ENCODE peak calls at places on chromosomes 5 and 9, in five cellular contexts. One of them, this sample, is unnamed.

GRCh38 chr5:5558102-5558501 is 135.6 kb downstream of the ICE1 start:
- DNase-seq in WTC11: no peak
- DNase-seq in spleen: no peak
- DNase-seq in epithelial cell of esophagus: no peak
- DNase-seq in omental fat pad: no peak
- DNase-seq in this sample: no peak

GRCh38 chr9:98092633-98092971 is 26.4 kb downstream of the TRIM14 start:
- DNase-seq in WTC11: no peak
- DNase-seq in epithelial cell of esophagus: peak; percentile 9
- DNase-seq in spleen: no peak
- DNase-seq in omental fat pad: no peak
- DNase-seq in this sample: no peak

GRCh38 chr5:43044181-43044914 is 4.2 kb upstream of the ANXA2R start:
- DNase-seq in omental fat pad: no peak
- DNase-seq in spleen: peak; percentile 74
- DNase-seq in WTC11: peak; percentile 52
- DNase-seq in epithelial cell of esophagus: no peak
- DNase-seq in this sample: no peak

GRCh38 chr5:133285583-133286021 is 233.8 kb downstream of the HSPA4 start:
- DNase-seq in WTC11: no peak
- DNase-seq in epithelial cell of esophagus: peak; percentile 92
- DNase-seq in omental fat pad: no peak
- DNase-seq in spleen: no peak
- DNase-seq in this sample: no peak

GRCh38 chr5:132243366-132243977 is 14.0 kb upstream of the PDLIM4 start:
- DNase-seq in epithelial cell of esophagus: peak; percentile 42
- DNase-seq in WTC11: no peak
- DNase-seq in spleen: peak; percentile 30
- DNase-seq in omental fat pad: no peak
- DNase-seq in this sample: no peak

GRCh38 chr5:178432421-178433272 is 157.5 kb downstream of the COL23A1 start:
- DNase-seq in spleen: peak; percentile 47
- DNase-seq in WTC11: no peak
- DNase-seq in epithelial cell of esophagus: no peak
- DNase-seq in omental fat pad: no peak
- DNase-seq in this sample: no peak

GRCh38 chr5:103601314-103601713 is 38.7 kb upstream of the NUDT12 start:
- DNase-seq in omental fat pad: no peak
- DNase-seq in WTC11: no peak
- DNase-seq in spleen: no peak
- DNase-seq in epithelial cell of esophagus: no peak
- DNase-seq in this sample: no peak

GRCh38 chr5:12392246-12392645 is 488.0 kb upstream of the CTNND2 start:
- DNase-seq in spleen: no peak
- DNase-seq in WTC11: no peak
- DNase-seq in epithelial cell of esophagus: no peak
- DNase-seq in omental fat pad: no peak
- DNase-seq in this sample: no peak

GRCh38 chr5:72388652-72389051 is 68.5 kb downstream of the PTCD2 start:
- DNase-seq in spleen: no peak
- DNase-seq in omental fat pad: no peak
- DNase-seq in epithelial cell of esophagus: no peak
- DNase-seq in WTC11: no peak
- DNase-seq in this sample: no peak

GRCh38 chr5:58854396-58854795 is 271.5 kb downstream of the RAB3C start:
- DNase-seq in omental fat pad: no peak
- DNase-seq in epithelial cell of esophagus: no peak
- DNase-seq in spleen: no peak
- DNase-seq in WTC11: no peak
- DNase-seq in this sample: no peak

GRCh38 chr5:141973871-141974595 is 5.1 kb downstream of the RNF14 start:
- DNase-seq in epithelial cell of esophagus: peak; percentile 37
- DNase-seq in WTC11: no peak
- DNase-seq in omental fat pad: no peak
- DNase-seq in spleen: no peak
- DNase-seq in this sample: no peak

GRCh38 chr9:14198544-14199510 is 115.1 kb downstream of the NFIB start:
- DNase-seq in WTC11: no peak
- DNase-seq in omental fat pad: no peak
- DNase-seq in epithelial cell of esophagus: peak; percentile 70
- DNase-seq in spleen: peak; percentile 77
- DNase-seq in this sample: no peak

GRCh38 chr5:57841671-57842375 is 359.2 kb upstream of the ACTBL2 start:
- DNase-seq in omental fat pad: no peak
- DNase-seq in epithelial cell of esophagus: peak; percentile 100
- DNase-seq in WTC11: peak; percentile 16
- DNase-seq in spleen: no peak
- DNase-seq in this sample: no peak

GRCh38 chr5:164204338-164204946 is 699.0 kb downstream of the MAT2B start:
- DNase-seq in WTC11: no peak
- DNase-seq in spleen: no peak
- DNase-seq in omental fat pad: no peak
- DNase-seq in epithelial cell of esophagus: peak; percentile 79
- DNase-seq in this sample: no peak

GRCh38 chr5:107712359-107712870 is 41.7 kb upstream of the EFNA5 start:
- DNase-seq in epithelial cell of esophagus: no peak
- DNase-seq in spleen: no peak
- DNase-seq in WTC11: no peak
- DNase-seq in omental fat pad: no peak
- DNase-seq in this sample: no peak

GRCh38 chr5:103973669-103974068 is 411.1 kb upstream of the NUDT12 start:
- DNase-seq in WTC11: peak; percentile 20
- DNase-seq in spleen: no peak
- DNase-seq in epithelial cell of esophagus: peak; percentile 1
- DNase-seq in omental fat pad: no peak
- DNase-seq in this sample: no peak

GRCh38 chr5:35881758-35882157 is 25.1 kb downstream of the IL7R start:
- DNase-seq in spleen: no peak
- DNase-seq in WTC11: no peak
- DNase-seq in epithelial cell of esophagus: no peak
- DNase-seq in omental fat pad: no peak
- DNase-seq in this sample: no peak

GRCh38 chr5:175694371-175695160 is 36.7 kb downstream of the HRH2 start:
- DNase-seq in omental fat pad: peak; percentile 19
- DNase-seq in epithelial cell of esophagus: no peak
- DNase-seq in spleen: peak; percentile 74
- DNase-seq in WTC11: no peak
- DNase-seq in this sample: no peak

GRCh38 chr9:120689860-120690259 is 24.4 kb downstream of the MEGF9 start:
- DNase-seq in WTC11: no peak
- DNase-seq in spleen: no peak
- DNase-seq in epithelial cell of esophagus: no peak
- DNase-seq in omental fat pad: no peak
- DNase-seq in this sample: no peak

GRCh38 chr5:98320317-98320716 is 453.1 kb upstream of the RGMB start:
- DNase-seq in epithelial cell of esophagus: no peak
- DNase-seq in omental fat pad: no peak
- DNase-seq in spleen: no peak
- DNase-seq in WTC11: no peak
- DNase-seq in this sample: no peak

GRCh38 chr5:105213078-105213477 is 1650.5 kb upstream of the NUDT12 start:
- DNase-seq in spleen: no peak
- DNase-seq in omental fat pad: no peak
- DNase-seq in epithelial cell of esophagus: no peak
- DNase-seq in WTC11: no peak
- DNase-seq in this sample: no peak

GRCh38 chr5:81006231-81006630 is 46.1 kb downstream of the RASGRF2 start:
- DNase-seq in spleen: no peak
- DNase-seq in omental fat pad: no peak
- DNase-seq in epithelial cell of esophagus: no peak
- DNase-seq in WTC11: no peak
- DNase-seq in this sample: no peak

GRCh38 chr5:149550608-149551226 is 522 bp downstream of the CSNK1A1 start:
- DNase-seq in WTC11: no peak
- DNase-seq in omental fat pad: no peak
- DNase-seq in spleen: no peak
- DNase-seq in epithelial cell of esophagus: no peak
- DNase-seq in this sample: no peak

GRCh38 chr9:72306771-72307170 is 58.2 kb downstream of the ZFAND5 start:
- DNase-seq in WTC11: no peak
- DNase-seq in spleen: no peak
- DNase-seq in omental fat pad: no peak
- DNase-seq in epithelial cell of esophagus: no peak
- DNase-seq in this sample: no peak

GRCh38 chr5:139765409-139766217 is 30.0 kb upstream of the PSD2 start:
- DNase-seq in omental fat pad: peak; percentile 55
- DNase-seq in spleen: peak; percentile 96
- DNase-seq in epithelial cell of esophagus: peak; percentile 75
- DNase-seq in WTC11: peak; percentile 84
- DNase-seq in this sample: peak; percentile 91

GRCh38 chr9:97406620-97407177 is 5.2 kb upstream of the TDRD7 start:
- DNase-seq in omental fat pad: no peak
- DNase-seq in spleen: no peak
- DNase-seq in epithelial cell of esophagus: no peak
- DNase-seq in WTC11: no peak
- DNase-seq in this sample: no peak

GRCh38 chr5:15645776-15646175 is 145.8 kb downstream of the FBXL7 start:
- DNase-seq in spleen: no peak
- DNase-seq in epithelial cell of esophagus: no peak
- DNase-seq in WTC11: no peak
- DNase-seq in omental fat pad: no peak
- DNase-seq in this sample: no peak